ENCODE peak calls at places on chromosome 18, in four cellular contexts. R, Z, Q and C are unnamed samples. For H3K9me3, the result is how much of the 10 kb centered on the place peaks cover.

GRCh38 chr18:28065031-28065792 is 111.7 kb downstream of the CDH2 start:
- DNase-seq in R (no peak), Z (peak), Q (peak), C (no peak)

GRCh38 chr18:9755603-9756002 is 47.5 kb downstream of the RAB31 start:
- DNase-seq in R (no peak), Z (no peak), Q (no peak), C (no peak)

GRCh38 chr18:57790316-57790715 is 12.8 kb downstream of the ATP8B1 start:
- DNase-seq in R (no peak), Z (no peak), Q (no peak), C (no peak)

GRCh38 chr18:323253-323622 is 55.4 kb upstream of the THOC1 start:
- DNase-seq in R (no peak), Z (no peak), Q (no peak), C (no peak)

GRCh38 chr18:7059276-7059675 is 58.3 kb downstream of the LAMA1 start:
- DNase-seq in R (no peak), Z (no peak), Q (no peak), C (no peak)

GRCh38 chr18:58400337-58400885 is 228.5 kb downstream of the ALPK2 start:
- DNase-seq in R (no peak), Z (no peak), Q (no peak), C (no peak)

GRCh38 chr18:8657050-8657820 is 48.0 kb downstream of the RAB12 start:
- DNase-seq in R (peak), Z (no peak), Q (no peak), C (peak)

GRCh38 chr18:27226556-27227075 is 41.5 kb upstream of the CHST9 start:
- DNase-seq in R (no peak), Z (no peak), Q (peak), C (no peak)

GRCh38 chr18:54033087-54033486 is 191.4 kb downstream of the MBD2 start:
- DNase-seq in R (no peak), Z (no peak), Q (no peak), C (no peak)

DNA sequence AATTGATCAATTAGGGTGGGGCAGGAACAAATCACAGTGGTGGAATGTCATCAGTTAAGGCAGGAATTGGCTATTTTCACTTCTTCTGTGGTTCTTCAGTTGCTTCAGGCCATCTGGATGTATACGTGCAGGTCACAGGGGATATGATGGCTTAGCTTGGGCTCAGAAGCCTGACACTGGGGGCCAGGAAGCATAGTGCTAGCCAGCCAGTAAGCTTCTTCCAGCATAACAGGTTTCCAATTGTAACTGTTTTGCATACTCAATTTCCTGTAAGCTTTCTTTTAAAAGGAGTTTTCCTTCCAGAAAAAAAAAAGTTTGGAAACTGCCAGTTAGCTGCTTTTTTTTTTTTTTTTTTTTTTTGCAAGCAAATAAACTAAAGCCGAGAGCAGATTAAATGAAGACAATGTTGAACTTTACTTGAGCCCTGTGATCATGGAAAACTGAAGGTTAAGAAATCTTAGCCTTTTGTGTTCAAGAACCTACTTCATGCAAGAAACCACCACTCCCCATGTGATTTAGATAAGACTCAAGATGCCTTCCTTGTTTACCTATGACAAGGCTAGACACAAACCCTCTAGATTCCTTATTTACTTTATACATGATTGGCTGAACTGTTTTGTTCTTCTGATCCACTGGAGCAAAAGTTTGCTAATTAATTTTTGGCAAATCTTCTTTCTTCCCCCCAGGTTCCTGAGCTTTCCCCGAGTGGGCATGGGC is 126.9 kb upstream of the LINC00305 start:
- DNase-seq in R (no peak), Z (no peak), Q (no peak), C (no peak)
- H3K9me3 ChIP-seq in R (under half), Z (under half), Q (under half), C (under half)

GRCh38 chr18:61605376-61606067 is 272.3 kb downstream of the CDH20 start:
- DNase-seq in R (no peak), Z (no peak), Q (no peak), C (no peak)
- H3K4me3 ChIP-seq in R (no peak), Z (peak), Q (peak), C (no peak)

DNA sequence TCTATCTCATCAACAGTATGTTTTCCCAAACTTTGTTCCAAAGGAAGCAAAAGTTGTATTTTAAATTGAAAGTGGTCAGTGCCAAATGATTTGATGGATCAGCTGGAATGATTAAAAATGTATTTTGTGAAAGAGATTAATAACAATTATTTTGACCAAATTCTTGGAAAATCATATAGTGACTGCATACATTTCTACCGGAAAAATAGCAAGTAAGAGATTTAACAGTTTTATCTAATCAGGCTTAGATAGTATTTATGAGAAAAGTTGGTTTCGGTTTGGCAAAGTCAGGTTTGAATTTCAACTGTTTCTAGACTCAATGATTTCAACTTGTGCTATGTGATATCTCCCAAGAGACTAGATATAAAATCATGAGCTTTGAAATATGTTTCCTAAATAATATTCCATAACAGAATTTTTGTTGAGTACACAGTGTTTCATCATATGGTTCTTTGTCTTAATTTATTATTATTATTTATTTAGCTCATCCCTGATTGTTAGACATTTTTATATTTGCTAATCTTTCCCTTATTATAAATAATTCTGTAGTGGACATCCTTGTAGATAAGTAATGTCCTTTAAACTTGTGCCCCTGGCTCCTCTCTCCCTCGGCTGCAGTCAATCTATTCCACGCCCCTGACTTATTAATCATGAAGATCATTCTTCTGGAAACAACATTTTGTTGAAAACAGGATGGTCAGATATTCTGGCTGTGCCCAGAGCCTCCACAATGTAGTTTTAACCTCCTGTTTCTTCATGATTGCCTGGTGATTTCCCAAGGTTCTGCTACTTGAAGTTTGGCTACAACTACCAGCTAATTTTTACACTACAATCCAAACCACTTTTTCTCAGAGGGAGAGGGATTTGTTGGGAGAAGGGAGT is 520.7 kb upstream of the TCF4 start:
- DNase-seq in R (no peak), Z (no peak), Q (no peak), C (no peak)
- H3K9me3 ChIP-seq in R (under half), Z (under half), Q (under half), C (under half)

DNA sequence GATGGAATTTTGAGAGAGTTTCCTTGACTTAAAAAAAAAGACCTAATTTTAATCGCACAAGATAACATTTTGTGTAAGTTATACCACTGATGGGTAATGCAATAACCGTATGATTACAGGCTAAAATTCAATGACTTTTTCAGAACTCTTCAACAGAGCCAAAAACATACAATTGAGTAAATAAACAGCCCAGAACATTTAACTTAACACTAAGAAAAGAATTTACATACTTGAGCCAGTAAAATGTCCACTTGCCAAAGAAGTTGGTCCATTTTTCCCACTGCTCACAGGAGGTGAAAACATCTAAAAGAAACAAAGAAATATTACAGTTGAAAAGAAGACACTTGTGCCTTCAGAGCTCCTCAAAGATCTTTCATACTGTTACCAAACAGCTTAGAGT is 2.9 kb downstream of the TCF4 start:
- DNase-seq in R (no peak), Z (no peak), Q (no peak), C (no peak)
- H3K4me3 ChIP-seq in R (no peak), Z (no peak), Q (no peak), C (peak)